ENCODE peak calls at places on chromosomes 3 and 15, in ten cellular contexts. D is body of pancreas, L is breast epithelium, R is adrenal gland, U is suprapubic skin, X is sigmoid colon, J is K562, T is stomach, H is spleen, V is tibial nerve. S is an unnamed sample.

GRCh38 chr3:44915702-44916438 is 41.5 kb downstream of the TGM4 start:
- DNase-seq in D (no peak), L (no peak), R (no peak), U (no peak), X (no peak), J (peak), T (no peak), H (no peak), V (no peak), S (no peak)

GRCh38 chr3:129211772-129212171 is 28.1 kb upstream of the CNBP start:
- DNase-seq in D (peak), L (peak), R (peak), U (peak), X (peak), J (peak), T (peak), H (peak), V (no peak), S (peak)

GRCh38 chr3:189967254-189967865 is 153.3 kb downstream of the P3H2 start:
- DNase-seq in D (no peak), L (no peak), R (peak), U (no peak), X (no peak), J (peak), T (no peak), H (no peak), V (no peak), S (no peak)

GRCh38 chr15:23033979-23034378 is 5.4 kb downstream of the TUBGCP5 start:
- DNase-seq in D (no peak), L (no peak), R (no peak), U (no peak), X (no peak), J (no peak), T (no peak), H (no peak), V (no peak), S (no peak)

GRCh38 chr3:2657408-2657807 is 452.8 kb downstream of the IL5RA start:
- DNase-seq in D (no peak), L (no peak), R (no peak), U (no peak), X (no peak), J (no peak), T (no peak), H (no peak), V (no peak), S (no peak)

GRCh38 chr3:69649713-69650419 is 89.4 kb upstream of the MITF start:
- DNase-seq in D (no peak), L (no peak), R (no peak), U (no peak), X (no peak), J (no peak), T (no peak), H (no peak), V (no peak), S (no peak)

GRCh38 chr15:60945196-60945595 is 283.9 kb downstream of the RORA start:
- DNase-seq in D (peak), L (no peak), R (peak), U (no peak), X (peak), J (no peak), T (peak), H (no peak), V (no peak), S (no peak)

GRCh38 chr15:100030586-100031249 is 297.5 kb upstream of the LYSMD4 start:
- DNase-seq in D (no peak), L (no peak), R (no peak), U (peak), X (no peak), J (no peak), T (no peak), H (no peak), V (no peak), S (no peak)

GRCh38 chr3:57777774-57778173 is 21.7 kb downstream of the SLMAP start:
- DNase-seq in D (no peak), L (no peak), R (no peak), U (no peak), X (no peak), J (no peak), T (no peak), H (no peak), V (no peak), S (no peak)

GRCh38 chr15:101612676-101613075 is 39.5 kb downstream of the TM2D3 start:
- DNase-seq in D (no peak), L (no peak), R (no peak), U (no peak), X (no peak), J (no peak), T (no peak), H (no peak), V (no peak), S (no peak)

GRCh38 chr3:128071771-128072453 is 19.7 kb downstream of the SEC61A1 start:
- DNase-seq in D (no peak), L (no peak), R (no peak), U (no peak), X (peak), J (no peak), T (no peak), H (peak), V (no peak), S (no peak)

GRCh38 chr15:62439543-62440016 is 274.5 kb upstream of the C2CD4B start:
- DNase-seq in D (no peak), L (no peak), R (peak), U (no peak), X (no peak), J (no peak), T (no peak), H (no peak), V (no peak), S (no peak)

DNA sequence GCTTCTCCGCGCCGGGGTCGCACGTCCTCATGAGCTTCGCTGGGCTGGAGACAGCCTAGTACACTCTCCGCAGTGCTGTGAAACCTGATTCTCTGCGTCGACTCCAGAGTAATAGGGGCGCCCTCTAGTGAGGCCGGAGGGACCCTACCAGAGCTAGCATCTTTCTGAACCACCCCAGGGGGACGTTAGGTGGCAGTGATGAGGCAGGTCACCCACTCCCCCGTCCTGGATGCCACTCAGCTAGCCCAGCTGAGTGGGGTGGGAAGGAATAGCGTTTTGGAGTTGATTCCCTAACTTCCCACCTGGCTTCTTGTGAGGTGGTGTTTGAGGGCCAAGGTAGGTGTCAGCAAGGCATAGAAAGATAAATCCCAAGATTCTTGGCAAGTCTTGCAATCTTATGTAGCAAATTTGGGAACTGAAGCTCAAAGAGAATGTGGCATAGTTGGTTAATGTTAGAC is 4.0 kb downstream of the DUOXA2 start:
- DNase-seq in D (peak), L (peak), R (peak), U (peak), X (peak), J (peak), T (peak), H (peak), V (peak), S (peak)
- TF ChIP-seq POLR2A in D (no peak), L (no peak), R (no peak), U (no peak), X (no peak), J (no peak), T (no peak), H (no peak), V (no peak), S (no peak)

GRCh38 chr3:142211034-142211433 is 14.4 kb downstream of the GK5 start:
- DNase-seq in D (no peak), L (no peak), R (no peak), U (no peak), X (no peak), J (no peak), T (no peak), H (no peak), V (no peak), S (no peak)
- TF ChIP-seq CTCF in D (no peak), L (no peak), R (no peak), U (no peak), X (no peak), J (peak), T (no peak), H (no peak), V (no peak), S (no peak)

DNA sequence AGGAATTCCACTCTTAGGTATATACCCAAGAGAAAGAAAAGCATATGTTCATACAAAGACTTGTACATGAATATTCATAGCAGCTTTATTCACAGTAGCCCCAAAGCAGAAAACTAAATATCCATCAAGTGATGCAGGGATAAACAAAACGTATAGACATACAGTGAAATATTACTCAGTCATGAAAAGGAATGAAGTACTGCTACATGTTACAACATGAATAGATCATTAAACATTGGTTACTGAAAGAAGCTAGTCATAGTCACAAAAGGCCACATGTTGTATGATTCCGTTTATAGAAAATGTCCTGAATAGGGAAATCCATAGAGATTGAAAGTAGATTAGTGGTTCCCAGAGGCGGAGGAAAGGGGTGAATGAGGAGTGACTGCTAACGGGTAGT is 1.3 kb upstream of the MRAS start:
- DNase-seq in D (no peak), L (no peak), R (no peak), U (no peak), X (no peak), J (no peak), T (no peak), H (no peak), V (no peak), S (no peak)
- H3K4me3 ChIP-seq in D (no peak), L (peak), R (peak), U (peak), X (no peak), J (no peak), T (no peak), H (peak), V (no peak), S (no peak)

GRCh38 chr15:33145447-33145846 is 49.1 kb downstream of the FMN1 start:
- DNase-seq in D (no peak), L (no peak), R (no peak), U (no peak), X (no peak), J (no peak), T (no peak), H (no peak), V (no peak), S (peak)
- TF ChIP-seq POLR2A in D (no peak), L (no peak), R (no peak), U (no peak), X (no peak), J (no peak), T (no peak), H (no peak), V (no peak), S (no peak)

GRCh38 chr3:96331341-96331740 is 483.1 kb upstream of the EPHA6 start:
- DNase-seq in D (no peak), L (no peak), R (no peak), U (no peak), X (no peak), J (no peak), T (no peak), H (no peak), V (no peak), S (no peak)
- TF ChIP-seq CTCF in D (no peak), L (no peak), R (no peak), U (no peak), X (no peak), J (no peak), T (no peak), H (no peak), V (no peak), S (no peak)

GRCh38 chr3:55486101-55486856 is 827 bp downstream of the WNT5A start:
- DNase-seq in D (peak), L (no peak), R (no peak), U (no peak), X (peak), J (no peak), T (peak), H (peak), V (no peak), S (peak)
- H3K4me3 ChIP-seq in D (no peak), L (peak), R (peak), U (peak), X (peak), J (no peak), T (peak), H (peak), V (peak), S (peak)

DNA sequence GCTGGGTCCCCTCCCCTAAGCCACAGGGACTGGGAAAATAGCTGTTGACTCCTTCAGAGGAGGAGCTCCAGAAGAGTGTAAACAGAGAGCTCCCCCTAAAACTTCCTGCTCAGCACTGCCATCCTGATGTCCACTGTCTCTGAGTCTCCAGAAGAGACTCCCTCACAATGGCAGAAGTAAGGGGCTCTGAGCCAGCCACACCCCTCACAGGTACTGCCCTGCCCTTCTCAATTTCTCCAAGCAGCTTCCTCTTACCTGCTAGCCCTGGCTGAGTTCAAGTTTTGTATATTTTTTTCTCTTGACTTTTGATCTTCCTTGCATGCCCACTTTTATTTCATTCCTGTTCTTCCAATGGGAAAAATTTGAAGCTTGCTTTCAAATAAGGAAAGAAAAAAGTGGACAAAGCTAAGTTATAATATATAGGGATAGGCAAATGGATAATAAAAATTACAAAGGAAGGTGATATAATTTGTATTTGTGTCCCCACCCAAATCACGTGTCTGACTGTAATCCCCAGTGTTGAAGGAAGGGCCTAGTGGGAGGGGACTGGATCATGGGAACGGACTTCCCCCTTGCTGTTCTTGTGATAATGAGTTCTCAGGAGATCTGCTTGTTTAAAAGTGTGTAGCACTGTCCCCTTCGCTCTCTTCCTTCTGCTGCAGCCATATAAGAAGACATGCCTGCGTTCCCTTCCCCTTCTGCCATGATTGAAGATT is 442.2 kb upstream of the WNT5A start:
- DNase-seq in D (no peak), L (no peak), R (no peak), U (no peak), X (no peak), J (no peak), T (no peak), H (no peak), V (no peak), S (no peak)
- TF ChIP-seq POLR2A in D (no peak), L (no peak), R (no peak), U (no peak), X (no peak), J (no peak), T (no peak), H (no peak), V (no peak), S (no peak)